ENCODE peak calls at places on chromosomes 1 and 21, in five cellular contexts. B is cardiac muscle cell, Y is heart right ventricle, M is mammary epithelial cell, J is tibial artery. K is an unnamed sample.

GRCh38 chr1:36177589-36178463 is 21.9 kb downstream of the MAP7D1 start:
- DNase-seq in Y (no peak), M (no peak), J (no peak), B (no peak), K (no peak)

GRCh38 chr21:34651032-34651431 is 17.8 kb upstream of the CLIC6 start:
- DNase-seq in M (no peak), J (no peak), Y (no peak), B (no peak), K (no peak)

GRCh38 chr1:151327903-151328674 is 873 bp upstream of the PI4KB start:
- DNase-seq in B (no peak), M (no peak), J (no peak), Y (no peak), K (no peak)

GRCh38 chr1:80217377-80217986 is 1211.0 kb upstream of the ADGRL4 start:
- DNase-seq in Y (peak; percentile 5), J (no peak), M (peak; percentile 70), B (peak; percentile 84), K (no peak)

GRCh38 chr1:174800221-174800791 is 199.4 kb upstream of the CACYBP start:
- DNase-seq in J (no peak), Y (no peak), M (peak; percentile 19), B (peak; percentile 6), K (no peak)

GRCh38 chr1:199463521-199464127 is 563.9 kb upstream of the NR5A2 start:
- DNase-seq in J (no peak), Y (no peak), M (peak; percentile 45), B (peak; percentile 83), K (no peak)

GRCh38 chr1:64917328-64917861 is 49.0 kb downstream of the JAK1 start:
- DNase-seq in B (peak; percentile 99), J (peak; percentile 78), M (peak; percentile 78), Y (peak; percentile 77), K (peak; percentile 28)

GRCh38 chr1:213724640-213725536 is 262.9 kb upstream of the PROX1 start:
- DNase-seq in J (no peak), B (peak; percentile 47), M (peak; percentile 1), Y (no peak), K (no peak)

GRCh38 chr1:82731216-82731615 is 930.5 kb downstream of the ADGRL2 start:
- DNase-seq in M (no peak), B (no peak), J (no peak), Y (no peak), K (no peak)

GRCh38 chr1:24018611-24019580 is 38.8 kb upstream of the SRSF10 start:
- DNase-seq in Y (peak; percentile 99), J (peak; percentile 99), B (peak; percentile 100), M (peak; percentile 95), K (peak; percentile 98)

GRCh38 chr1:184785529-184785928 is 30.9 kb upstream of the EDEM3 start:
- DNase-seq in B (no peak), M (no peak), Y (no peak), J (no peak), K (no peak)

GRCh38 chr1:92817986-92818764 is 13.7 kb upstream of the RPL5 start:
- DNase-seq in B (peak; percentile 60), Y (peak; percentile 12), M (no peak), J (no peak), K (no peak)

GRCh38 chr1:26010800-26011199 is 10.8 kb upstream of the EXTL1 start:
- DNase-seq in J (no peak), B (no peak), M (no peak), Y (no peak), K (no peak)

GRCh38 chr21:41643246-41643966 is 123.4 kb downstream of the RIPK4 start:
- DNase-seq in M (no peak), B (peak; percentile 73), Y (no peak), J (no peak), K (no peak)

GRCh38 chr1:18091660-18092446 is 15.7 kb upstream of the IGSF21 start:
- DNase-seq in B (peak; percentile 61), Y (no peak), M (peak; percentile 4), J (peak; percentile 79), K (peak; percentile 44)

GRCh38 chr1:147052143-147052542 is 114.0 kb downstream of the NBPF12 start:
- DNase-seq in Y (no peak), J (no peak), M (no peak), B (no peak), K (no peak)

GRCh38 chr1:26035959-26036755 is 9.8 kb downstream of the SLC30A2 start:
- DNase-seq in J (peak; percentile 85), Y (peak; percentile 83), M (peak; percentile 60), B (peak; percentile 75), K (peak; percentile 33)

GRCh38 chr1:236550961-236551851 is 27.4 kb downstream of the LGALS8 start:
- DNase-seq in M (no peak), J (no peak), Y (no peak), B (no peak), K (no peak)

GRCh38 chr1:90722874-90723273 is 5.8 kb upstream of the BARHL2 start:
- DNase-seq in J (no peak), B (no peak), M (no peak), Y (no peak), K (no peak)
- TF ChIP-seq CTCF in J (no peak), B (no peak), M (no peak), Y (no peak), K (no peak)

DNA sequence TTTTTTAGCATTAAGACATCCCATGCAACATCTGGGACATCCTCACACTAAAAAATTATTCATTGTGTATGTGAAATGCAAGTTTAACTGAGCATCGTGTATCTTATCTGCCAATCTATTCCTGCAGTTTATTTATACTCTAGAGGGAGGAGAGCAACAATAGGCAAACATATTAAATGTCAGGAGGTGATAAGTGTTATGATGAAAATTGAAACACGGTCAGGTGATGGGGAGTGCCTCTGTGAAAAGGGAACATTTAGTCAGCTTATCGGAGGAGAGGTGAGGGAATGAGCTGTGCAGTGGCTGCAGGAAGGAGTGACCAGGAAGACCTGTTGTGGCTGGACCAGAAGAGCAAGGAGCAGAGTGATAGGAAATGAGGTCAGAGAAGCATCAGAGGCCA is 775 bp upstream of the EFCAB14 start:
- DNase-seq in M (peak; percentile 20), Y (no peak), B (no peak), J (no peak), K (no peak)
- H3K27ac ChIP-seq in M (no peak overlapping the region), Y (peak overlapping the region; percentile 75), B (no peak overlapping the region), J (peak overlapping the region; percentile 86), K (peak overlapping the region; percentile 62)

GRCh38 chr1:89781494-89782126 is 39.2 kb upstream of the LRRC8D start:
- DNase-seq in B (peak; percentile 39), Y (no peak), M (no peak), J (no peak), K (no peak)

GRCh38 chr1:89786628-89787214 is 34.1 kb upstream of the LRRC8D start:
- DNase-seq in J (no peak), B (no peak), M (no peak), Y (no peak), K (no peak)

GRCh38 chr1:89779541-89779940 is 41.3 kb upstream of the LRRC8D start:
- DNase-seq in B (no peak), M (no peak), J (no peak), Y (no peak), K (no peak)

GRCh38 chr1:89780721-89781120 is 40.1 kb upstream of the LRRC8D start:
- DNase-seq in M (peak; percentile 50), J (no peak), B (peak; percentile 47), Y (no peak), K (no peak)
- TF ChIP-seq CTCF in M (peak; percentile 44), J (no peak), B (peak; percentile 35), Y (peak; percentile 19), K (no peak)

GRCh38 chr1:31203215-31203614 is 36.5 kb downstream of the NKAIN1 start:
- DNase-seq in J (no peak), B (peak; percentile 50), M (peak; percentile 65), Y (no peak), K (no peak)

GRCh38 chr1:31199301-31199790 is 40.3 kb downstream of the NKAIN1 start:
- DNase-seq in Y (no peak), J (no peak), M (no peak), B (no peak), K (no peak)

GRCh38 chr1:31199924-31200323 is 39.8 kb downstream of the NKAIN1 start:
- DNase-seq in B (no peak), M (no peak), Y (no peak), J (no peak), K (no peak)

GRCh38 chr1:31198591-31198990 is 41.1 kb downstream of the NKAIN1 start:
- DNase-seq in Y (no peak), J (no peak), M (no peak), B (no peak), K (no peak)

GRCh38 chr1:31201871-31202270 is 37.8 kb downstream of the NKAIN1 start:
- DNase-seq in Y (no peak), J (no peak), B (no peak), M (no peak), K (no peak)
- H3K27ac ChIP-seq in Y (no peak overlapping the region), J (no peak overlapping the region), B (no peak overlapping the region), M (no peak overlapping the region), K (no peak overlapping the region)

DNA sequence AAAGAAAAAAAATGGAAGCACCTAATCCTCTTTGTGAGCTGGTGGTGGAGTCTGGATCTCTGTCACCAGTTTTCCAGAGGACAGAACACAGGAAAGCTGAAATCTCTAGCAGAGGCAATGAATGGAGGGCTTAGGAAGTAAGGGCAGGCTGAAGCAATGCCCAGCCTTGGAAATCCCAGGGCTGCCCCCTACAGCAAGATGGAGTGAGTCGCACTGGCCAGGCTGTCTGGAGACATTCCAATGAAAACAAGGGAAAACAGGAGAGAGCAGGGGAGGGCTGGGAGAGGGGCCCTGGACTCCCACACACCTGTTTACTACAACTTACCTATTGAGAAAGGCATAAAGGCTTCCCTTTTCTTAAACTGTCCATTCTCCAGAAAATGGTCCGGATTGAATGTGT is 25.9 kb downstream of the CYP2J2 start:
- DNase-seq in M (peak; percentile 16), J (no peak), Y (no peak), B (no peak), K (no peak)
- TF ChIP-seq CTCF in M (no peak), J (no peak), Y (no peak), B (no peak), K (no peak)

DNA sequence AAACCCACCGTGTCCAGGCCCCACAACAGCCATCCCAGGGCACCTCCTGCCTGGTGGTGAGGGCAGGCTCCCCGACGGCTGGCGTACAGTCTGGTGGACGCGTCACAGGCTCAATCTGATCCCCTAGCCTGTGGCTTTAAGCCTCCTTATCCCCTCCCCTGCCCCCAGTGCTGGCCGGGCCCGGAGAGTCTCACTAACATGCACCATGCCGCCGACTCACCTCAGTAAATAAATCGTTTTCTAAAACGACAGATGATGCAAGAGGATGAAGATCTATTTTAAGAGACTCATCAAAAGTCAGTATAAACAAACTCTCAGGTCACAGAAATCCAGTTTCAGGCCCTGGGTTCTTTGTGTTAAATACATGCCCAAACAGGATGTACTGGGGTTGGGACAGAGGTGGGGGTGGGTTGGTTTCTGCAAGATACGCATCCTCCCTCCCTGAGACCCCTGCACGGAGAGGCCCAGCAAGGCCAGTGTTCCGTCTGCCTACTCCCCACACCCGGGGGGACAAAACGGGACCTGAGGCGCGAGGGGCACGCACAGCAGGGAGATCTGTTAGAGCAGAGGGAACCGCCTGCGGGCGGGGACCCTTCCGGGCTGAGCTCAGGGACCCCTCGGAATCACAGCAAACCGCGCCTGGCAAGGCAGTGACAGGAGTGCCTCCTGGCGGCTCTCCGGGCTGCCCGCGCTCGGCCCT is 3.1 kb downstream of the PANK4 start:
- DNase-seq in B (no peak), J (no peak), M (no peak), Y (no peak), K (no peak)
- H3K27ac ChIP-seq in B (no peak overlapping the region), J (no peak overlapping the region), M (no peak overlapping the region), Y (no peak overlapping the region), K (no peak overlapping the region)

GRCh38 chr1:205810448-205811157 is 2.4 kb downstream of the SLC41A1 start:
- DNase-seq in M (no peak), Y (no peak), J (no peak), B (peak; percentile 43), K (no peak)
- TF ChIP-seq CTCF in M (peak; percentile 18), Y (no peak), J (no peak), B (peak; percentile 42), K (peak; percentile 40)